ENCODE peak calls at places on chromosomes 4 and X, in ten cellular contexts. D is tibial artery; P is dorsolateral prefrontal cortex; Z is esophagus squamous epithelium; N is CD4-positive, CD25-positive, alpha-beta regulatory T cell; M is pancreas; S is IMR-90; V is mesenchymal stem cell; L is ascending aorta; X is H9. W is an unnamed sample.

GRCh38 chr4:37675587-37676290 is 10.4 kb downstream of the RELL1 start:
- DNase-seq in D (no peak), P (no peak), Z (no peak), N (no peak), M (no peak), S (no peak), V (no peak), L (no peak), X (no peak), W (no peak)

GRCh38 chr4:153295131-153295755 is 49.2 kb upstream of the MND1 start:
- DNase-seq in D (no peak), P (no peak), Z (no peak), N (no peak), M (no peak), S (no peak), V (no peak), L (no peak), X (peak; percentile 46), W (no peak)

GRCh38 chr4:90602728-90603127 is 475.5 kb downstream of the CCSER1 start:
- DNase-seq in D (no peak), P (no peak), Z (no peak), N (no peak), M (no peak), S (no peak), V (no peak), L (no peak), X (no peak), W (no peak)

GRCh38 chr4:165325732-165326512 is 1.5 kb upstream of the MSMO1 start:
- DNase-seq in D (no peak), P (no peak), Z (no peak), N (no peak), M (no peak), S (peak; percentile 93), V (peak; percentile 76), L (no peak), X (no peak), W (no peak)

GRCh38 chr4:145178740-145179139 is 1.6 kb downstream of the OTUD4 start:
- DNase-seq in D (no peak), P (no peak), Z (no peak), N (no peak), M (no peak), S (no peak), V (peak; percentile 19), L (no peak), X (no peak), W (no peak)

GRCh38 chrX:111568356-111568755 is 56.9 kb downstream of the SERTM2 start:
- DNase-seq in D (no peak), P (no peak), Z (no peak), N (no peak), M (no peak), S (peak; percentile 0), V (peak; percentile 32), L (no peak), X (peak; percentile 72), W (no peak)

GRCh38 chr4:2596153-2596552 is 59.7 kb downstream of the FAM193A start:
- DNase-seq in D (no peak), P (no peak), Z (no peak), N (no peak), M (no peak), S (no peak), V (no peak), L (no peak), X (no peak), W (no peak)

GRCh38 chrX:9676311-9676710 is 89.3 kb downstream of the GPR143 start:
- DNase-seq in D (no peak), P (no peak), Z (no peak), N (no peak), M (no peak), S (no peak), V (no peak), L (no peak), X (no peak), W (no peak)

GRCh38 chrX:115616943-115617563 is 56.1 kb downstream of the PLS3 start:
- DNase-seq in D (no peak), P (no peak), Z (no peak), N (no peak), M (no peak), S (peak; percentile 84), V (peak; percentile 66), L (no peak), X (no peak), W (no peak)

GRCh38 chr4:2797545-2798305 is 4.8 kb downstream of the SH3BP2 start:
- DNase-seq in D (peak; percentile 19), P (no peak), Z (no peak), N (peak; percentile 36), M (peak; percentile 90), S (no peak), V (no peak), L (peak; percentile 60), X (no peak), W (peak; percentile 63)

GRCh38 chr4:143616771-143617170 is 83.7 kb downstream of the FREM3 start:
- DNase-seq in D (no peak), P (no peak), Z (no peak), N (no peak), M (no peak), S (no peak), V (no peak), L (no peak), X (no peak), W (no peak)

GRCh38 chrX:151153086-151153485 is 23.3 kb upstream of the GPR50 start:
- DNase-seq in D (no peak), P (peak; percentile 45), Z (no peak), N (no peak), M (no peak), S (peak; percentile 28), V (peak; percentile 3), L (no peak), X (peak; percentile 73), W (no peak)

GRCh38 chr4:141680060-141680459 is 43.7 kb downstream of the IL15 start:
- DNase-seq in D (no peak), P (no peak), Z (no peak), N (no peak), M (no peak), S (no peak), V (no peak), L (no peak), X (no peak), W (no peak)
- H3K27ac ChIP-seq in D (no peak overlapping the region), P (no peak overlapping the region), Z (no peak overlapping the region), N (no peak overlapping the region), M (no peak overlapping the region), S (no peak overlapping the region), V (no peak overlapping the region), L (no peak overlapping the region), X (no peak overlapping the region), W (no peak overlapping the region)

GRCh38 chr4:47829438-47829837 is 8.4 kb downstream of the CORIN start:
- DNase-seq in D (no peak), P (no peak), Z (no peak), N (no peak), M (no peak), S (no peak), V (no peak), L (no peak), X (no peak), W (no peak)

GRCh38 chr4:47830263-47831025 is 7.4 kb downstream of the CORIN start:
- DNase-seq in D (no peak), P (no peak), Z (no peak), N (no peak), M (no peak), S (peak; percentile 21), V (no peak), L (no peak), X (no peak), W (no peak)

GRCh38 chr4:47824844-47825243 is 13.0 kb downstream of the CORIN start:
- DNase-seq in D (no peak), P (peak; percentile 22), Z (no peak), N (no peak), M (no peak), S (no peak), V (peak; percentile 9), L (no peak), X (no peak), W (peak; percentile 63)

GRCh38 chr4:47831026-47831689 is 6.7 kb downstream of the CORIN start:
- DNase-seq in D (no peak), P (no peak), Z (no peak), N (no peak), M (no peak), S (no peak), V (no peak), L (no peak), X (no peak), W (no peak)

DNA sequence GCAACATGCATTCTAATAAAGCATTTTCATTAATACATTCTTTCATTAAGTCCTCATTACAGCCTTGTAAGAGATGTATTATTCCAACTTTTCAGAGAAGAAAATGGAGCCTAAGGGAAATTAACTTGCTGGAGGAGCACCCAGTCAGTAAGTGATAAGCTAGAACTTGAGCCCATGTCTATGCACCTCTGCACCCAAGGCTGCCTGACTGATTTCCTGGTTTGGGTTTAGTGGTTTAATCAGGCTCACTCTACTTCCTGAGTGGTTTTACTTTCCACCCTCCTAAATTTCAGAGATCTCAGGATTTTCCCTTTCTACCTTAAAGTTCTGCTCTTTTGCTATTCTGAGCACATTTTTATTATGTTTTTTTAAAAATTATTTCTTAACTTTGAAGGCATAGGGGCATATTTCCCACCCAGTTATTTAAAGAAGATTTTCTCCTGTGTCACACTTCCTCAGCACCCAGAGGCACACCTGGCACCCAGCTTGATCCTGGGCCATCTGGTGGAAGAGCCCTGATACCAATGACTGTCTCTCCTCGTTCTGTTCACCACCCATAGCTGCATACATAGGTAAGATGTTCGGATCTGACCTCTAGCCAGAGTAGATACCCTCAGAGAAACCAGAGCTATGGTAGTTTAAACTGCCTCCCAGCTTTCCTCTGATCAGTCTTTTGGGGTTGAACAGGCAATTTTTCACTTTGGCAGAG is 10.4 kb downstream of the CORIN start:
- DNase-seq in D (no peak), P (no peak), Z (no peak), N (no peak), M (no peak), S (no peak), V (no peak), L (no peak), X (no peak), W (no peak)
- H3K27ac ChIP-seq in D (no peak overlapping the region), P (no peak overlapping the region), Z (no peak overlapping the region), N (no peak overlapping the region), M (no peak overlapping the region), S (no peak overlapping the region), V (no peak overlapping the region), L (no peak overlapping the region), X (no peak overlapping the region), W (peak overlapping the region; percentile 31)

DNA sequence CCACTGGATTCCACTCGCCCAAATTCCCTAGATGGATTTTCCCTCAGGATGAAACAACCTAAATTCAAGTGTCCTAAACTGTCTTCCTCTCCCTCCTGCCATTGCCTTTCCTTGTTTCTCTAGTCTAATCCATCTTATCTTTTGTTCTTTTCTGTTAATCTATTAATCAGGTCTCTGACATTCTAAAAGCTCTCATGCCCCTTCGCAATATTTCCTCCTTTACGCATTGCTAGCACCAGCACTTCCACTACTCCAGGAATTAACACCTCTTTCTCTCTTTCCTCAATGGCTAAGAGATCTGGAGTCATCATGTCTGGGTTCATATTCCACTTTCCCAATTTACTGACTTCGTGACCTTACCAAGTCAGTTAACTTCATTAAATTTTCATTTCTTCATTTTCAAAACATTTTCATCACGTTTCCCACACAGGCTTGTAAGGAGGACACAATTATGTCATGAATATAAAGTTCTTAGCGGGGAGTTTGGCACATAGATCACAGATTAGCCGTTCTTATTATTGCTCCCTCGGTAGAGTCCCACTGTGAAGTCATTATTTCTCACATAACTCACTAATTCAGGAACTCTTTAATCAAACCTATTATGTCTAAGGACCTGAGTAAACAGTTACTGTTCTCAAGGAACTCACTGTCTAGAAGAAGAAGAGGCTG is 45.3 kb downstream of the FAT4 start:
- DNase-seq in D (no peak), P (no peak), Z (no peak), N (no peak), M (no peak), S (no peak), V (no peak), L (no peak), X (no peak), W (no peak)
- H3K27ac ChIP-seq in D (peak overlapping the region; percentile 28), P (no peak overlapping the region), Z (no peak overlapping the region), N (no peak overlapping the region), M (no peak overlapping the region), S (no peak overlapping the region), V (no peak overlapping the region), L (peak overlapping the region; percentile 37), X (no peak overlapping the region), W (no peak overlapping the region)

GRCh38 chrX:22122510-22122909 is 90.4 kb downstream of the PHEX start:
- DNase-seq in D (peak; percentile 47), P (no peak), Z (no peak), N (no peak), M (no peak), S (peak; percentile 82), V (peak; percentile 33), L (peak; percentile 75), X (no peak), W (no peak)
- H3K27ac ChIP-seq in D (no peak overlapping the region), P (no peak overlapping the region), Z (no peak overlapping the region), N (no peak overlapping the region), M (no peak overlapping the region), S (no peak overlapping the region), V (no peak overlapping the region), L (no peak overlapping the region), X (no peak overlapping the region), W (no peak overlapping the region)